ENCODE peak calls at places on chromosomes 1 and 21, in ten cellular contexts. E, H, F, Y, Q, T, C, D, K and N are unnamed samples.

GRCh38 chr21:41861987-41862386 is 17.2 kb downstream of the PRDM15 start:
- DNase-seq in E (no peak), C (no peak), Y (peak; percentile 15), Q (no peak), K (no peak), H (no peak), D (no peak), T (no peak), F (no peak), N (no peak)

GRCh38 chr1:37946703-37947360 is at the start of gene INPP5B:
- DNase-seq in E (peak; percentile 83), T (peak; percentile 95), D (peak; percentile 57), C (peak; percentile 89), H (peak; percentile 60), K (peak; percentile 83), F (peak; percentile 80), Q (peak; percentile 92), Y (peak; percentile 67), N (peak; percentile 96)

GRCh38 chr1:17314491-17314971 is 6.5 kb downstream of the PADI4 start:
- DNase-seq in Q (no peak), E (no peak), D (no peak), H (no peak), Y (no peak), K (no peak), F (no peak), T (no peak), C (no peak), N (no peak)

GRCh38 chr1:61079898-61080336 is 2.4 kb upstream of the NFIA start:
- DNase-seq in T (no peak), Y (peak; percentile 56), C (peak; percentile 82), F (peak; percentile 69), Q (peak; percentile 82), K (peak; percentile 82), E (peak; percentile 77), H (peak; percentile 38), D (peak; percentile 62), N (no peak)

GRCh38 chr1:109133815-109134214 is 19.9 kb downstream of the ELAPOR1 start:
- DNase-seq in D (no peak), H (no peak), Q (no peak), T (no peak), F (no peak), E (no peak), Y (no peak), C (peak; percentile 58), K (no peak), N (no peak)

GRCh38 chr1:160610584-160611242 is 31.4 kb upstream of the CD84 start:
- DNase-seq in D (no peak), H (no peak), T (no peak), Q (no peak), C (no peak), F (no peak), Y (no peak), K (no peak), E (no peak), N (no peak)

GRCh38 chr1:64471218-64471719 is 1.3 kb downstream of the CACHD1 start:
- DNase-seq in D (peak; percentile 53), H (no peak), T (no peak), K (peak; percentile 30), Y (no peak), F (no peak), E (no peak), Q (peak; percentile 20), C (peak; percentile 43), N (no peak)

GRCh38 chr1:234079896-234080295 is 175.4 kb downstream of the SLC35F3 start:
- DNase-seq in F (no peak), E (no peak), H (no peak), D (no peak), C (no peak), Q (no peak), T (no peak), K (no peak), Y (no peak), N (no peak)

GRCh38 chr21:42258150-42258884 is 39.4 kb downstream of the ABCG1 start:
- DNase-seq in K (peak; percentile 49), C (peak; percentile 79), H (peak; percentile 21), D (no peak), Q (peak; percentile 82), E (peak; percentile 34), F (peak; percentile 31), Y (peak; percentile 49), T (peak; percentile 93), N (peak; percentile 88)

GRCh38 chr1:157878059-157878458 is 36.5 kb upstream of the CD5L start:
- DNase-seq in D (no peak), C (no peak), Q (no peak), Y (peak; percentile 10), K (peak; percentile 29), H (no peak), F (peak; percentile 46), T (no peak), E (peak; percentile 45), N (no peak)

GRCh38 chr1:196649990-196650389 is 1.9 kb upstream of the CFH start:
- DNase-seq in Y (no peak), Q (no peak), T (no peak), F (no peak), K (no peak), H (no peak), E (no peak), D (no peak), C (no peak), N (no peak)

DNA sequence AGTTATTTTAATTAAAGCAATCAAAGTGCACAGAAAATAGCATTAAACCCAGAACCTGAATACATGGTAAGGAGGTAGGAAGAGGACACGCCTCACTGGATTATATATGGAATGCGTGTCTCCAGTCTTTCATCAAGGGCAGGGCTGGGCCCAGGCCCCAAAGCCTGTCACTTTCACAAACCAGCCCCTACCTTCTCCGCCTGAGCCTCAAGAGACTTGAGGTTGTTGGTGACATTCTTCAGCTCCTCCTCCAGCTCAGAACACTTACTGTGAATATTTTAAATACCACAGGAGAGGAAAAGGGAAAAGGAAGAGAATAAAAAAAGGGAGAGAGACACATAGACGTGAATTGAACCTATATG is 16.3 kb upstream of the NUP210L start:
- DNase-seq in T (no peak), H (no peak), Y (no peak), C (no peak), E (no peak), F (no peak), K (no peak), Q (no peak), D (no peak), N (no peak)
- TF ChIP-seq POLR2AphosphoS5 in T (no peak), H (no peak), Y (no peak), C (no peak), E (no peak), F (no peak), K (no peak), Q (no peak), D (no peak), N (no peak)

DNA sequence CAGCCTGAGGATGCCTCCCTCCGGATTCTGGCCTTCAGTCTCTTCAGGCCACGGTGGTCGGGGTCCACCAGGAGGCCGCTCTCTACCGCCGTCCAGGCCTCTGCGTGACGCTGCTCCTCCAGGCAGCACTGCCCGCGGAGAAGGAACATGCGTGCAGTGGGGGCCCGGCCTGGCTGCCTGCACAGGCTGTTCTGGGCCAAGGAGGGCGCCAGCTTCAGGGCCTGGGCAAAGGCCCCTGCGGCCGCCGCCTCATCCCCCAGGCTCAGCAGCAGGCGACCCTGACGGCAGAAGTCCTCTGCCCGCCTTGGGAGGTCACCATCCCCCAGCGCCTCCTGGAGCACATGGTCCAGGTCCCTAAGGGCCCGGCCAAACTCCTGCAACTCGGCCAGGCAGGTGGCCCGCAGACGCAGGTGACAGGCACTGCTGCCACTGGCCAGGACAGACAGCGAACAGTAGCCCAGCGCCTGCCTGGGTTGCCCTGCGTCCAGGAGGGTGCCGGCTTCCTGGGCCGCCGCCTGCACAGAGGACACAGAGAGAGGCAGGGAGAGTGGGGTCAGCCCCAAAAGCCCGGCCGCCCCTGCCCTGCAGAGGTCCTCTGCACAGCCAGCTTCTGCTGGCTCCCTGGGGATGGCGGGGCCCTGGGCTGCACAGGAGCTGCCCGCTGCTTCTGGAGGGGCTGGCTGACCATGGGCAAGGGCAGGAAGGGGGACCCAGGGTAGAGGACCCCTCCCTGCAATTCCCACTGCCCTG is 8.7 kb upstream of the MMEL1 start:
- DNase-seq in T (no peak), C (peak; percentile 24), F (no peak), Q (no peak), D (peak; percentile 48), E (no peak), H (no peak), K (no peak), Y (no peak), N (no peak)
- TF ChIP-seq POLR2AphosphoS5 in T (no peak), C (no peak), F (no peak), Q (no peak), D (no peak), E (no peak), H (no peak), K (no peak), Y (no peak), N (no peak)

GRCh38 chr1:67563684-67564083 is 121.3 kb upstream of the GADD45A start:
- DNase-seq in K (no peak), Q (no peak), Y (no peak), H (no peak), E (no peak), D (no peak), F (no peak), T (no peak), C (no peak), N (no peak)

GRCh38 chr1:67564193-67564592 is 120.8 kb upstream of the GADD45A start:
- DNase-seq in E (no peak), D (no peak), K (peak; percentile 91), F (no peak), Y (no peak), Q (peak; percentile 34), C (no peak), T (no peak), H (no peak), N (no peak)

GRCh38 chr1:67560580-67561285 is 124.3 kb upstream of the GADD45A start:
- DNase-seq in T (no peak), F (no peak), C (no peak), K (no peak), Y (no peak), Q (no peak), D (no peak), H (peak; percentile 17), E (no peak), N (no peak)

GRCh38 chr1:67559222-67559700 is 125.7 kb upstream of the GADD45A start:
- DNase-seq in C (no peak), H (no peak), T (no peak), K (no peak), E (no peak), D (no peak), F (no peak), Q (no peak), Y (no peak), N (no peak)

GRCh38 chr1:67561704-67562113 is 123.3 kb upstream of the GADD45A start:
- DNase-seq in T (peak; percentile 49), E (peak; percentile 74), C (peak; percentile 99), K (peak; percentile 92), Q (peak; percentile 97), Y (peak; percentile 54), F (peak; percentile 77), H (peak; percentile 28), D (peak; percentile 91), N (peak; percentile 42)
- TF ChIP-seq POLR2AphosphoS5 in T (no peak), E (no peak), C (peak; percentile 38), K (no peak), Q (no peak), Y (no peak), F (no peak), H (no peak), D (peak; percentile 41), N (no peak)

DNA sequence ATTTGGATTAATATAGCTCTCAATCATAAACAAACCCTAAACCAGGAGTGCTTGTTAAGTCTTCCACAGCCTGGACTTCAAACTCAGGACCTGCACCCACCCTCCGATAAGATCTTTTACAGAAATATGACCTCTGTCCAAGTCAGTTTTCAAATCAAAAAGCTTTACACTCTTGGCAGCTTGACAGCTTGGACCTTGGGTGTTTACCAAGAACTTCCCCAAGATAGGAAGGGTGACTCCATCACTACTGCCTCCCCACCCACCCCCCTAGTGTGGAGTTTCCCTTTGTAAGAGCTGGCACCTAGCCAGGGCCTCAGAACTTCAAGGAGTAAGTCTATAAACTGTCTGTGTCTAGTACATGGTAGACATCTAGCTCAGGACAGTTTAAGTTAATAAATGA is 9.6 kb downstream of the BCAR3 start:
- DNase-seq in C (peak; percentile 84), Y (no peak), D (no peak), H (no peak), T (no peak), Q (peak; percentile 82), E (no peak), F (no peak), K (peak; percentile 98), N (no peak)
- TF ChIP-seq POLR2AphosphoS5 in C (no peak), Y (no peak), D (no peak), H (no peak), T (no peak), Q (no peak), E (no peak), F (no peak), K (peak; percentile 87), N (no peak)